ENCODE peak calls at places on chromosome X, in seven cellular contexts. R is AG04450, T is OCI-LY7, L is fibroblast of lung, C is lower lobe of right lung, Q is adrenal gland, E is heart right ventricle. A is an unnamed sample.

GRCh38 chrX:11663875-11664210 is 1.9 kb downstream of the ARHGAP6 start:
- DNase-seq in C (no peak), E (no peak), Q (no peak), T (no peak), L (peak), R (no peak), A (peak)

GRCh38 chrX:19543951-19544359 is 28.6 kb upstream of the MAP3K15 start:
- DNase-seq in E (peak), R (no peak), C (no peak), Q (no peak), T (no peak), L (no peak), A (no peak)

GRCh38 chrX:16855363-16856075 is 14.6 kb downstream of the RBBP7 start:
- DNase-seq in T (no peak), R (no peak), L (no peak), E (no peak), Q (no peak), C (no peak), A (no peak)

GRCh38 chrX:47091149-47091775 is 13.0 kb downstream of the RGN start:
- DNase-seq in E (no peak), C (no peak), Q (no peak), L (peak), T (no peak), R (no peak), A (peak)

GRCh38 chrX:63050225-63050624 is 300.9 kb downstream of the SPIN4 start:
- DNase-seq in T (peak), R (no peak), E (no peak), Q (no peak), C (no peak), L (no peak), A (peak)

GRCh38 chrX:125203737-125204578 is 115.7 kb upstream of the TEX13C start:
- DNase-seq in L (no peak), E (peak), T (no peak), R (no peak), Q (peak), C (peak), A (no peak)

GRCh38 chrX:147962476-147962875 is 18.7 kb upstream of the FMR1NB start:
- DNase-seq in R (no peak), Q (no peak), E (no peak), L (no peak), T (no peak), C (no peak), A (no peak)

GRCh38 chrX:80578518-80579105 is 158.4 kb downstream of the TENT5D start:
- DNase-seq in E (no peak), C (no peak), L (peak), R (no peak), T (peak), Q (no peak), A (peak)

GRCh38 chrX:67555578-67556203 is 11.9 kb downstream of the AR start:
- DNase-seq in R (no peak), Q (peak), L (peak), T (peak), E (no peak), C (peak), A (peak)

GRCh38 chrX:5702890-5703289 is 525.8 kb downstream of the NLGN4X start:
- DNase-seq in T (no peak), R (no peak), E (no peak), C (no peak), Q (no peak), L (no peak), A (no peak)

GRCh38 chrX:3166670-3167455 is 125.6 kb downstream of the ARSF start:
- DNase-seq in Q (no peak), C (no peak), L (no peak), T (no peak), E (no peak), R (no peak), A (no peak)

GRCh38 chrX:103158317-103158621 is 56.6 kb upstream of the BEX4 start:
- DNase-seq in T (no peak), L (no peak), Q (no peak), C (no peak), R (no peak), E (no peak), A (no peak)

GRCh38 chrX:40152173-40152705 is 54.5 kb upstream of the BCOR start:
- DNase-seq in E (peak), C (peak), R (no peak), L (no peak), T (peak), Q (no peak), A (no peak)

DNA sequence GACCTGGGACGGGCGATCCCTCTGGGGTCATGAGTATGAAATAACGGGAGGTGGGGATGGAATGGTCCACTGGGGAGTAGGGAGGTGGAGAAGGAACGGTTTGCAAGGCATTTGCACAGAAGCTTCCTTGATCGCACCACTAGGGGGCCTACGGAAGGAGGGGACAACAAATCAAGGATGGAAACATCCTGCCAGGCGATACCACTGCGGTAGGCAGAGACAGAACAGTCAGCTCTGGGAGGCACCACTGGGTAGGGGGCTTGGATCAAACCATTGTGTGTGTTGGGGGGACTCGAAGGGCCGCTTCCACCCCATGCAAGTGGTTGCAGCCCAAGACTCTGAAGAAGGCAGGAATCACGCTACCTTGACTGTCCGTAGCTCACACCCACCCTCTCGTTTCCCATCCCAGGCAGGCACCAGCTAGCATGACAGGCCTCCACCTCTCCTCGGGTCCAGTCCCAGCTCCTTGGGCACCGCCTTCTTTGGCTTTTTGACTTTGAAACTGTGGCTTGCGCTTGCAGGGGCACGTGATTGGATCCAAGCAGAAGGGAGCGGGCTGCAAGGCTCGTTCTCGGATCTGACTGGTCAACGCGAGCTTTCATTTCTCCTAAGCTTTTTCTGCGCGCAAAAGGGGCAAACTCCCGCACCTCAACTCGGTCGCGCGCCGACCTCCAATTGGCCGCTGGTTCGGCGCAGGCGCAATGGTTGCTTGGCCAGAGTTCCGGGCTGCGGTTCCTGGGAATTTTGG is 28.4 kb downstream of the GAGE1 start:
- DNase-seq in L (no peak), T (no peak), E (no peak), Q (peak), R (no peak), C (no peak), A (peak)
- TF ChIP-seq CTCF in L (no peak), T (peak), E (no peak), Q (peak), R (no peak), C (no peak), A (peak)

DNA sequence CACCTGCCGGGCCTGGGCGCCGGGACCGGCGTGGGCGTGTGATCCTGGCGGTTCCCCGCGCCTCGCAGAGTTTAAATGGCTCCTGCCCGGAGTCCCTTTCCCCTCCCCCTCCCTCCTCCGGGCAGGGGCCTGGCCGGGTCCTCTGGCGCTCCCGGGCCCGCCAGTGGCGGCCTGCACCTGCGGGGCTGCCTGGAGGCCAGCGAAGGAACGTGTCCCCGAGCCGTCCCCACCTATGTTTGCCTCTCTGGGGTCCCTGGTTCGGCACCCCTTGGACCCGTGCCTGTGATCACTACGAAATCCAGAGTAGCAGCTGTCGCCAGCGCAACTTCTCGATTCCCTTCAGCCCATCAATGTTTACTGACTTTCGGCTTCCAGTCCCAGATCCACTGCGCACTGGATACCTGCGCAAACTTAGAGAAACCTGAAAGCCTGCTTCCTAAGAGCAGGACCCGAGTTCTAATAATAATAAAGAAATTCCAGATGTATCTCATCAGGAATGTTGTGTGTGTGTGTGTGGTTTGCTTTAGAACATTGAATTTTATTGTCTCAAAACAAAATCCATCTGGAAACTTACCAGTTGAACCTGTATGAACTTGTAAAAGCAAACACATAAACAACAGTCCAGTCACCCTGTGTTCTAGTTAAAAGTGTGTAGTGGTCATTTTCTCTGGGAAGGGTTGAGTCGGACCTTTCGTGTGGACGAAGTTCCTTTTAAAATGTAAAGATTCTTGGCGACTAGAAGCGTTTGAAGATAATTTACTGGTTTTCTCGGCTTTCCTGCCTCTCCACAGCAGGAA is 808 bp downstream of the SHROOM2 start:
- DNase-seq in L (peak), T (no peak), Q (no peak), C (peak), R (no peak), E (no peak), A (no peak)
- H3K4me3 ChIP-seq in L (no peak), T (no peak), Q (peak), C (peak), R (peak), E (peak), A (no peak)

GRCh38 chrX:132373610-132374009 is 115.2 kb downstream of the MBNL3 start:
- DNase-seq in T (no peak), E (no peak), R (no peak), C (no peak), L (no peak), Q (no peak), A (no peak)

GRCh38 chrX:132375941-132376340 is 112.9 kb downstream of the MBNL3 start:
- DNase-seq in R (no peak), Q (no peak), E (no peak), T (peak), L (peak), C (no peak), A (no peak)
- TF ChIP-seq CTCF in R (peak), Q (no peak), E (no peak), T (peak), L (peak), C (no peak), A (no peak)

GRCh38 chrX:129599499-129599898 is 55.3 kb downstream of the APLN start:
- DNase-seq in R (no peak), Q (no peak), C (no peak), E (no peak), L (no peak), T (no peak), A (no peak)

GRCh38 chrX:129600981-129601424 is 53.8 kb downstream of the APLN start:
- DNase-seq in Q (peak), E (no peak), L (peak), R (no peak), C (no peak), T (peak), A (peak)

GRCh38 chrX:129599996-129600395 is 54.8 kb downstream of the APLN start:
- DNase-seq in E (no peak), Q (no peak), T (no peak), L (no peak), R (no peak), C (no peak), A (no peak)

GRCh38 chrX:129596077-129596476 is 56.0 kb downstream of the OCRL start:
- DNase-seq in C (no peak), Q (no peak), L (no peak), E (no peak), T (no peak), R (no peak), A (no peak)

GRCh38 chrX:129597905-129598304 is 56.9 kb downstream of the APLN start:
- DNase-seq in L (no peak), T (no peak), C (no peak), Q (no peak), R (no peak), E (no peak), A (no peak)
- H3K4me3 ChIP-seq in L (no peak), T (no peak), C (no peak), Q (no peak), R (no peak), E (no peak), A (no peak)

DNA sequence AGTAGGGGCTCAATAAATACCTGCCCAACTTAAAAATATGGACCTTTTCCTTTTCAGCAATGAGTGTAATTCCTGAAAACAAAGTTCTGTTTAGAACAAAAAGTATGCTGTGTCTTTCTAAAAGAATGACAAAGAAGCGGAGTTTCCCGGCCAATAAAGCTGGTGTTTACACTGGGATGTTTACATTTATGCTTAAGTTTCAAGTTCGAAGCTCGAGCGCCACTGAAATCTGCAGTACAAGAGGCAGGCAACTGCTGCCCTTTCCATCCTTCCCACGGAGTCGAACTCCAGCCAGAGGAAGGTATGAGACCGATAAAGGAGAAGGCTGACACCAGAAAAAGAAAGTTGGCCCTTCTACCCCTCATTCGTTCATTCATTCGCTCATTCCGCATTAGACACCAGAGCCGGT is 1.0 kb upstream of the HTATSF1 start:
- DNase-seq in E (no peak), R (no peak), L (no peak), T (peak), C (no peak), Q (no peak), A (no peak)
- TF ChIP-seq CTCF in E (no peak), R (no peak), L (no peak), T (no peak), C (no peak), Q (no peak), A (no peak)

GRCh38 chrX:73877687-73878086 is 314.7 kb downstream of the CHIC1 start:
- DNase-seq in L (no peak), T (no peak), Q (no peak), C (no peak), E (no peak), R (no peak), A (no peak)
- H3K4me3 ChIP-seq in L (no peak), T (no peak), Q (no peak), C (no peak), E (no peak), R (no peak), A (no peak)

A was measured in GM12865.